ENCODE peak calls at places on chromosomes 13 and 19, in eight cellular contexts. B is C1 segment of cervical spinal cord, E is amygdala, R is mesenchymal stem cell, D is iris pigment epithelial cell, C is right lobe of liver, Z is G401, P is nephron progenitor cell. L is an unnamed sample.

GRCh38 chr19:1396019-1396767 is 5.1 kb downstream of the GAMT start:
- DNase-seq in E (no peak), B (no peak), P (no peak), Z (no peak), C (no peak), R (no peak), D (no peak), L (no peak)

GRCh38 chr13:113413178-113413897 is 40.0 kb downstream of the ADPRHL1 start:
- DNase-seq in D (no peak), R (no peak), Z (no peak), P (no peak), B (no peak), E (no peak), C (peak; percentile 16), L (no peak)

GRCh38 chr13:97109256-97109655 is 112.9 kb upstream of the MBNL2 start:
- DNase-seq in B (no peak), Z (peak; percentile 26), R (no peak), P (no peak), E (no peak), C (no peak), D (no peak), L (no peak)

GRCh38 chr19:20423381-20424207 is 142.0 kb downstream of the ZNF737 start:
- DNase-seq in P (peak; percentile 7), C (peak; percentile 41), E (no peak), R (peak; percentile 82), B (no peak), Z (peak; percentile 27), D (peak; percentile 86), L (peak; percentile 37)

GRCh38 chr19:3508771-3509535 is 2.8 kb downstream of the FZR1 start:
- DNase-seq in Z (no peak), R (no peak), C (no peak), B (no peak), P (no peak), D (no peak), E (no peak), L (no peak)

GRCh38 chr19:45154064-45154827 is 6.5 kb downstream of the NKPD1 start:
- DNase-seq in B (no peak), P (no peak), D (peak; percentile 96), Z (no peak), R (peak; percentile 83), E (no peak), C (no peak), L (no peak)

GRCh38 chr13:75310005-75310580 is 171.9 kb downstream of the TBC1D4 start:
- DNase-seq in C (no peak), Z (no peak), D (no peak), R (no peak), P (no peak), B (no peak), E (no peak), L (no peak)

GRCh38 chr13:40228486-40228885 is 438.0 kb downstream of the FOXO1 start:
- DNase-seq in Z (no peak), C (no peak), P (no peak), D (peak; percentile 87), E (no peak), B (no peak), R (peak; percentile 40), L (no peak)

GRCh38 chr19:40241809-40242384 is 15.4 kb upstream of the CCNP start:
- DNase-seq in Z (peak; percentile 90), E (no peak), R (no peak), D (no peak), P (no peak), B (no peak), C (no peak), L (no peak)

L was measured in neural progenitor cell.